ENCODE peak calls at places on chromosomes 6 and 20, in seven cellular contexts. D is cardiac fibroblast; L is Ammon's horn; H is stimulated activated effector memory CD8-positive, alpha-beta T cell treated with anti-CD3 and anti-CD28 coated beads, Interleukin-12 subunit alpha, Interleukin-12 subunit beta, amount 100 ng/mL, for 72 hours; Q is H9; S is NCI-H1436; K is GM12865. R is an unnamed sample.

GRCh38 chr6:45470131-45470738 is 92.5 kb upstream of the SUPT3H start:
- DNase-seq in K (no peak), H (no peak), D (no peak), L (no peak), S (no peak), Q (no peak), R (no peak)

GRCh38 chr6:12903246-12903645 is 186.7 kb downstream of the PHACTR1 start:
- DNase-seq in K (no peak), H (no peak), D (no peak), L (peak), Q (no peak), S (no peak), R (peak)

GRCh38 chr6:69796081-69796626 is 656 bp downstream of the LMBRD1 start:
- DNase-seq in S (peak), D (peak), L (peak), Q (peak), K (peak), H (no peak), R (peak)

GRCh38 chr6:141301779-141302178 is 830.9 kb upstream of the GJE1 start:
- DNase-seq in K (no peak), S (no peak), Q (no peak), L (no peak), D (peak), H (no peak), R (no peak)

GRCh38 chr6:95686858-95687257 is 109.5 kb downstream of the MANEA start:
- DNase-seq in K (no peak), H (no peak), Q (no peak), S (no peak), D (no peak), L (peak), R (no peak)

GRCh38 chr6:119261944-119262284 is 87.6 kb downstream of the MAN1A1 start:
- DNase-seq in K (no peak), S (no peak), Q (no peak), L (no peak), H (no peak), D (no peak), R (no peak)

GRCh38 chr20:40511478-40511877 is 177.6 kb downstream of the MAFB start:
- DNase-seq in D (peak), Q (no peak), L (no peak), K (no peak), H (no peak), S (no peak), R (no peak)

GRCh38 chr6:12037803-12038202 is 25.7 kb downstream of the HIVEP1 start:
- DNase-seq in Q (no peak), D (no peak), L (no peak), H (no peak), K (peak), S (no peak), R (no peak)

GRCh38 chr6:98576811-98577210 is 257.6 kb upstream of the POU3F2 start:
- DNase-seq in L (no peak), K (no peak), Q (no peak), S (no peak), D (no peak), H (no peak), R (no peak)

GRCh38 chr6:29667158-29667557 is 10.3 kb downstream of the MOG start:
- DNase-seq in S (no peak), K (no peak), D (no peak), H (no peak), Q (peak), L (no peak), R (no peak)

GRCh38 chr20:63733117-63733516 is 3.3 kb upstream of the LIME1 start:
- DNase-seq in D (no peak), K (no peak), Q (no peak), H (no peak), L (no peak), S (no peak), R (no peak)

GRCh38 chr20:58854638-58855471 is 2.3 kb downstream of the GNAS start:
- DNase-seq in H (no peak), K (no peak), D (peak), L (no peak), S (no peak), Q (peak), R (no peak)

GRCh38 chr6:152723398-152723797 is 25.7 kb downstream of the MYCT1 start:
- DNase-seq in S (no peak), H (no peak), K (no peak), Q (no peak), L (no peak), D (peak), R (no peak)

GRCh38 chr6:142551145-142551811 is 249.5 kb downstream of the ADGRG6 start:
- DNase-seq in L (no peak), K (no peak), D (peak), Q (peak), H (no peak), S (no peak), R (no peak)

GRCh38 chr6:130620338-130620781 is 206.8 kb upstream of the SMLR1 start:
- DNase-seq in D (peak), K (peak), Q (no peak), H (no peak), L (no peak), S (no peak), R (no peak)

GRCh38 chr6:42276008-42276890 is 58.6 kb upstream of the MRPS10 start:
- DNase-seq in H (no peak), K (no peak), S (no peak), Q (no peak), L (no peak), D (peak), R (peak)

GRCh38 chr20:38809942-38810341 is 4.4 kb downstream of the PPP1R16B start:
- DNase-seq in S (no peak), L (no peak), K (peak), D (no peak), Q (peak), H (no peak), R (no peak)

GRCh38 chr6:160029525-160029924 is 60.6 kb downstream of the IGF2R start:
- DNase-seq in Q (no peak), D (no peak), S (no peak), L (no peak), K (no peak), H (no peak), R (no peak)

GRCh38 chr6:156406688-156407087 is 370.5 kb upstream of the ARID1B start:
- DNase-seq in L (no peak), S (no peak), D (no peak), Q (no peak), H (no peak), K (no peak), R (no peak)

GRCh38 chr6:37456126-37456525 is 23.1 kb downstream of the CMTR1 start:
- DNase-seq in H (no peak), D (peak), K (no peak), Q (no peak), L (no peak), S (no peak), R (no peak)

GRCh38 chr6:34508425-34508824 is 42.5 kb downstream of the PACSIN1 start:
- DNase-seq in L (no peak), Q (no peak), D (no peak), H (no peak), K (no peak), S (no peak), R (no peak)

GRCh38 chr20:51574248-51575033 is 31.9 kb upstream of the NFATC2 start:
- DNase-seq in D (peak), K (no peak), L (no peak), S (no peak), Q (no peak), H (peak), R (no peak)

GRCh38 chr20:35883778-35884540 is 70.3 kb downstream of the SCAND1 start:
- DNase-seq in L (peak), D (peak), Q (peak), K (peak), S (peak), H (peak), R (peak)

GRCh38 chr6:33075208-33075567 is 602 bp upstream of the HLA-DPB1 start:
- DNase-seq in D (no peak), Q (no peak), S (no peak), H (no peak), L (no peak), K (peak), R (no peak)

GRCh38 chr6:106866875-106867658 is 107.5 kb downstream of the CD24 start:
- DNase-seq in Q (peak), H (no peak), L (no peak), D (no peak), S (no peak), K (no peak), R (no peak)

GRCh38 chr6:138105880-138106664 is 1.1 kb downstream of the PERP start:
- DNase-seq in L (no peak), S (no peak), H (no peak), K (no peak), Q (peak), D (peak), R (no peak)

GRCh38 chr6:144944121-144944520 is 659.0 kb downstream of the UTRN start:
- DNase-seq in H (no peak), L (no peak), S (no peak), Q (no peak), K (no peak), D (no peak), R (no peak)

GRCh38 chr20:881051-881820 is 34.9 kb downstream of the ANGPT4 start:
- DNase-seq in H (peak), Q (no peak), S (no peak), L (no peak), K (peak), D (peak), R (no peak)

GRCh38 chr6:18148304-18149025 is 6.4 kb downstream of the TPMT start:
- DNase-seq in Q (no peak), K (no peak), S (no peak), L (no peak), H (no peak), D (peak), R (no peak)

GRCh38 chr6:151111670-151112069 is 128.1 kb upstream of the AKAP12 start:
- DNase-seq in K (no peak), S (no peak), Q (no peak), L (no peak), H (no peak), D (no peak), R (no peak)

GRCh38 chr6:107323133-107323785 is 136.1 kb downstream of the PDSS2 start:
- DNase-seq in H (no peak), L (no peak), K (no peak), S (no peak), Q (no peak), D (peak), R (no peak)